ENCODE peak calls at places on chromosomes 4 and X, in ten cellular contexts. K is activated T-cell treated with anti-CD3 and anti-CD28 coated beads for 1 hour, D is choroid plexus epithelial cell, P is NCI-H524, Q is A172, M is AG10803, F is T-cell, X is epithelial cell of esophagus, Y is posterior vena cava, S is foreskin fibroblast. B is an unnamed sample.

GRCh38 chr4:121155893-121156292 is 8.2 kb downstream of the TNIP3 start:
- DNase-seq in K (no peak), D (peak), P (no peak), Q (peak), M (peak), F (no peak), X (peak), Y (no peak), S (peak), B (no peak)

GRCh38 chrX:24298191-24298590 is 15.7 kb downstream of the SUPT20HL2 start:
- DNase-seq in K (no peak), D (peak), P (no peak), Q (peak), M (no peak), F (no peak), X (no peak), Y (no peak), S (no peak), B (no peak)

GRCh38 chr4:53490965-53491622 is 100.2 kb downstream of the LNX1 start:
- DNase-seq in K (no peak), D (peak), P (no peak), Q (peak), M (peak), F (no peak), X (peak), Y (no peak), S (peak), B (no peak)

GRCh38 chr4:168524006-168524405 is 27.2 kb downstream of the PALLD start:
- DNase-seq in K (no peak), D (peak), P (no peak), Q (peak), M (peak), F (no peak), X (peak), Y (no peak), S (peak), B (no peak)

GRCh38 chr4:121676388-121677075 is 20.2 kb downstream of the ANXA5 start:
- DNase-seq in K (no peak), D (no peak), P (no peak), Q (no peak), M (no peak), F (no peak), X (no peak), Y (no peak), S (no peak), B (no peak)

GRCh38 chrX:65300104-65300809 is 234.3 kb downstream of the LAS1L start:
- DNase-seq in K (no peak), D (no peak), P (no peak), Q (no peak), M (no peak), F (no peak), X (no peak), Y (peak), S (no peak), B (no peak)

GRCh38 chrX:25558137-25558536 is 542.4 kb upstream of the ARX start:
- DNase-seq in K (no peak), D (no peak), P (no peak), Q (no peak), M (no peak), F (no peak), X (no peak), Y (no peak), S (no peak), B (no peak)

GRCh38 chrX:30483996-30484395 is 93.6 kb downstream of the TASL start:
- DNase-seq in K (no peak), D (no peak), P (no peak), Q (no peak), M (no peak), F (no peak), X (no peak), Y (no peak), S (no peak), B (no peak)

GRCh38 chrX:136176399-136176825 is 29.1 kb downstream of the FHL1 start:
- DNase-seq in K (no peak), D (peak), P (no peak), Q (peak), M (peak), F (no peak), X (peak), Y (no peak), S (peak), B (no peak)

GRCh38 chrX:30196322-30196721 is 19.0 kb upstream of the MAGEB2 start:
- DNase-seq in K (no peak), D (peak), P (peak), Q (peak), M (no peak), F (no peak), X (peak), Y (no peak), S (no peak), B (no peak)

GRCh38 chr4:56197387-56197786 is 189.9 kb downstream of the AASDH start:
- DNase-seq in K (no peak), D (no peak), P (no peak), Q (no peak), M (no peak), F (no peak), X (no peak), Y (no peak), S (no peak), B (no peak)

GRCh38 chr4:85149656-85150055 is 183.2 kb upstream of the WDFY3 start:
- DNase-seq in K (no peak), D (peak), P (no peak), Q (no peak), M (peak), F (no peak), X (peak), Y (no peak), S (no peak), B (no peak)

GRCh38 chrX:69137911-69138310 is 27.3 kb downstream of the PJA1 start:
- DNase-seq in K (no peak), D (peak), P (no peak), Q (no peak), M (no peak), F (no peak), X (no peak), Y (no peak), S (no peak), B (no peak)

B was measured in right cardiac atrium.